ENCODE peak calls at places on chromosomes 12 and 14, in nine cellular contexts. Q is GM23338, S is endothelial cell of umbilical vein, H is breast epithelium, Z is sigmoid colon, A is transverse colon, R is SK-N-SH, O is spleen, M is HL-60. D is an unnamed sample.

GRCh38 chr12:62977419-62977818 is 42.5 kb upstream of the PPM1H start:
- DNase-seq in M (no peak), S (no peak), H (no peak), Q (no peak), Z (no peak), R (no peak), O (no peak), A (peak), D (no peak)

GRCh38 chr14:22010532-22011242 is 337.1 kb upstream of the OR4E1 start:
- DNase-seq in H (no peak), Z (no peak), A (no peak), R (no peak), O (no peak), S (no peak), M (no peak), Q (no peak), D (no peak)

GRCh38 chr12:123931686-123932321 is 40.8 kb downstream of the CCDC92 start:
- DNase-seq in A (no peak), M (no peak), R (no peak), Q (no peak), Z (no peak), O (no peak), H (no peak), S (no peak), D (no peak)

GRCh38 chr12:32444895-32445294 is 45.5 kb downstream of the FGD4 start:
- DNase-seq in Q (no peak), A (no peak), R (no peak), O (no peak), H (no peak), S (peak), M (no peak), Z (no peak), D (no peak)

GRCh38 chr12:2868986-2869385 is 8.0 kb downstream of the FOXM1 start:
- DNase-seq in Z (no peak), S (no peak), H (no peak), O (no peak), A (no peak), M (no peak), Q (no peak), R (no peak), D (no peak)

GRCh38 chr12:112018571-112019237 is 5.5 kb downstream of the ERP29 start:
- DNase-seq in R (no peak), Z (no peak), A (no peak), S (peak), H (no peak), M (no peak), Q (no peak), O (no peak), D (no peak)

GRCh38 chr12:96197503-96198272 is 3.5 kb downstream of the ELK3 start:
- DNase-seq in Z (no peak), Q (no peak), A (no peak), H (no peak), R (no peak), S (peak), O (no peak), M (no peak), D (no peak)

GRCh38 chr12:82696543-82696942 is 9.8 kb downstream of the TMTC2 start:
- DNase-seq in S (no peak), A (no peak), H (no peak), Z (no peak), Q (no peak), R (no peak), M (no peak), O (no peak), D (no peak)

GRCh38 chr12:24795699-24796385 is 153.1 kb downstream of the BCAT1 start:
- DNase-seq in O (no peak), A (no peak), Z (no peak), H (no peak), S (peak), R (no peak), Q (no peak), M (no peak), D (no peak)

GRCh38 chr12:87136330-87136976 is 880.3 kb upstream of the MGAT4C start:
- DNase-seq in M (no peak), A (no peak), Z (no peak), H (no peak), O (no peak), R (no peak), Q (no peak), S (no peak), D (no peak)

GRCh38 chr12:125187148-125187733 is 122.0 kb downstream of the AACS start:
- DNase-seq in R (no peak), H (no peak), M (no peak), A (no peak), S (no peak), O (no peak), Z (no peak), Q (peak), D (no peak)

GRCh38 chr12:39972119-39972518 is 133.8 kb downstream of the SLC2A13 start:
- DNase-seq in O (no peak), R (no peak), S (no peak), Z (no peak), H (no peak), Q (peak), M (peak), A (no peak), D (no peak)

GRCh38 chr12:113422030-113422900 is at the start of gene SDSL:
- DNase-seq in R (peak), S (peak), A (peak), Q (peak), Z (peak), M (peak), H (no peak), O (peak), D (no peak)

GRCh38 chr12:54051081-54051912 is 2.3 kb upstream of the HOXC4 start:
- DNase-seq in S (no peak), Q (no peak), A (no peak), O (peak), R (no peak), Z (no peak), M (no peak), H (no peak), D (no peak)

GRCh38 chr12:54054442-54055332 is 1.1 kb downstream of the HOXC4 start:
- DNase-seq in M (no peak), H (no peak), A (no peak), S (no peak), Q (no peak), Z (no peak), R (peak), O (no peak), D (no peak)

GRCh38 chr12:54053625-54054441 is at the start of gene HOXC4:
- DNase-seq in M (no peak), A (peak), Q (no peak), O (no peak), H (no peak), Z (no peak), R (peak), S (peak), D (no peak)

GRCh38 chr12:54051916-54052744 is 1.5 kb upstream of the HOXC4 start:
- DNase-seq in S (no peak), Z (no peak), A (no peak), M (no peak), O (peak), H (no peak), Q (no peak), R (peak), D (no peak)

GRCh38 chr12:54052745-54053624 is 650 bp upstream of the HOXC4 start:
- DNase-seq in R (peak), M (no peak), O (peak), Z (no peak), Q (no peak), S (no peak), A (no peak), H (no peak), D (no peak)
- TF ChIP-seq POLR2AphosphoS5 in R (peak), M (no peak), O (peak), Z (no peak), Q (no peak), S (no peak), A (no peak), H (no peak), D (no peak)

DNA sequence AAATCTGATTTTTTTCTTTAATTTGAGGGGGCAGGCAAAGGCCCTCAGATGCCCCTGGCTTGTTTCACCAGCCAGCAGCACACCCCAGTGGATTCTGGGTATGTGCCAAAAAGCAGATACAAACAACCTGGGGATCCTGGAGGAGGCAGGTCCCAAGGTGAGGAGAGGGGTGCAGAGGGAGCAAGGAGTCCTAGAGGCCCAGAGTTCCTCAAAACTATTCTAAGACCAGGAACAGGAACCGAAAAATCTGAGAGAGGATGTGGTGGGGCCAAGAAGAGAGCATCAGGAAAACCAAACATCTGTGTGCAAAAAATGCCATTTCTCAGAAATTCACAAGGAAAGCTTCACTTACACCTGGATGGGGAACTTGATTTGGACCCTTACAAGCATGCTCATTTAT is 8.2 kb downstream of the KCNA5 start:
- DNase-seq in Q (no peak), S (no peak), Z (no peak), R (no peak), O (no peak), A (no peak), H (no peak), M (no peak), D (no peak)
- H3K27ac ChIP-seq in Q (no peak), S (no peak), Z (no peak), R (no peak), O (no peak), A (no peak), H (no peak), M (no peak), D (no peak)

GRCh38 chr12:1595026-1595561 is 713 bp upstream of the FBXL14 start:
- DNase-seq in O (no peak), H (no peak), Z (peak), S (no peak), Q (no peak), R (no peak), A (peak), M (no peak), D (no peak)

GRCh38 chr12:1593232-1594044 is 943 bp downstream of the FBXL14 start:
- DNase-seq in M (no peak), O (peak), H (no peak), Z (peak), R (peak), Q (peak), S (peak), A (peak), D (no peak)

GRCh38 chr12:1594045-1594294 is 411 bp downstream of the FBXL14 start:
- DNase-seq in A (peak), Q (peak), M (peak), R (peak), Z (peak), O (peak), S (no peak), H (no peak), D (no peak)

GRCh38 chr12:1594295-1595025 is at the start of gene FBXL14:
- DNase-seq in H (peak), Q (peak), Z (peak), A (peak), S (peak), O (peak), M (peak), R (peak), D (no peak)

DNA sequence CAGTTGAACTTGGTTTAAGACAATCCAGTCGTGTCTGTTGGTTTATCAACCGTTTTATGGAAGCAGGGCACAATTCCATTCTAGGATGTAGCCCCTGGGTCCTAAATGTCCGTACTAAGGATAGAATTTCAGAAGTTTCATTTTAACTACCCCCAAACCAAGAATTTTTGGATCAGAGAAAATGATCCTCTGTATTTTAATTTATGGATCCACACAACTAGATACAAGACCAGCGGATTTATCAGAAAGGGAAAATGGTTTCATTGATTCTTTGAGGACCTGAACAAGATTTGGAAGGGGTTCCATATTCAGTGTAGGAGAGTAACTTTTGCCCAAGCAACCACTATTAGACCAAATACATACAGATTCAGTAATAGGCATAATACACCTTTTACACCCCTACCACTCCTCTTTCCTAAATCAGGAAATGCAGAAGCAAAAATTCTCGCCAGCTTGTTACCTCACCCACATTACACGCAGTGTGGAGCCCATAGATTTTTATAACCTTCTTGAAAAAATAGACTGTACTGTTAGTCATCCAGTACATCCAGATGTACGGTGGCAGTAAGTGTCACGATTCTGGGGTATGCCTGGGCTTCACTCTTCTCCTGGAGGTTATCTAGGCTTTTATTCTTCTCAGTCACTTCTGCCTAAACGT is 1.4 kb upstream of the FBXL14 start:
- DNase-seq in H (no peak), O (no peak), M (no peak), A (peak), Z (no peak), R (no peak), S (no peak), Q (no peak), D (no peak)
- H3K4me3 ChIP-seq in H (no peak), O (no peak), M (no peak), A (peak), Z (no peak), R (no peak), S (no peak), Q (peak), D (peak)

GRCh38 chr12:9349888-9350885 is 142.0 kb upstream of the PZP start:
- DNase-seq in R (no peak), M (no peak), H (no peak), S (no peak), Z (no peak), A (no peak), O (no peak), Q (no peak), D (no peak)
- TF ChIP-seq POLR2AphosphoS5 in R (no peak), M (no peak), H (no peak), S (no peak), Z (no peak), A (no peak), O (no peak), Q (no peak), D (no peak)

GRCh38 chr12:53756300-53757094 is 4.7 kb upstream of the CISTR start:
- DNase-seq in H (no peak), R (no peak), S (no peak), Z (no peak), A (no peak), O (no peak), M (no peak), Q (peak), D (no peak)

GRCh38 chr12:53754633-53755261 is 3.0 kb upstream of the CISTR start:
- DNase-seq in M (no peak), R (no peak), H (no peak), Q (no peak), A (no peak), S (no peak), Z (no peak), O (no peak), D (no peak)

GRCh38 chr12:53754196-53754595 is 2.4 kb upstream of the CISTR start:
- DNase-seq in R (no peak), Q (no peak), O (no peak), S (no peak), H (no peak), Z (no peak), M (no peak), A (no peak), D (no peak)

GRCh38 chr12:53757095-53757770 is 5.5 kb upstream of the CISTR start:
- DNase-seq in R (peak), O (peak), M (peak), S (peak), A (peak), Q (peak), H (peak), Z (peak), D (no peak)

DNA sequence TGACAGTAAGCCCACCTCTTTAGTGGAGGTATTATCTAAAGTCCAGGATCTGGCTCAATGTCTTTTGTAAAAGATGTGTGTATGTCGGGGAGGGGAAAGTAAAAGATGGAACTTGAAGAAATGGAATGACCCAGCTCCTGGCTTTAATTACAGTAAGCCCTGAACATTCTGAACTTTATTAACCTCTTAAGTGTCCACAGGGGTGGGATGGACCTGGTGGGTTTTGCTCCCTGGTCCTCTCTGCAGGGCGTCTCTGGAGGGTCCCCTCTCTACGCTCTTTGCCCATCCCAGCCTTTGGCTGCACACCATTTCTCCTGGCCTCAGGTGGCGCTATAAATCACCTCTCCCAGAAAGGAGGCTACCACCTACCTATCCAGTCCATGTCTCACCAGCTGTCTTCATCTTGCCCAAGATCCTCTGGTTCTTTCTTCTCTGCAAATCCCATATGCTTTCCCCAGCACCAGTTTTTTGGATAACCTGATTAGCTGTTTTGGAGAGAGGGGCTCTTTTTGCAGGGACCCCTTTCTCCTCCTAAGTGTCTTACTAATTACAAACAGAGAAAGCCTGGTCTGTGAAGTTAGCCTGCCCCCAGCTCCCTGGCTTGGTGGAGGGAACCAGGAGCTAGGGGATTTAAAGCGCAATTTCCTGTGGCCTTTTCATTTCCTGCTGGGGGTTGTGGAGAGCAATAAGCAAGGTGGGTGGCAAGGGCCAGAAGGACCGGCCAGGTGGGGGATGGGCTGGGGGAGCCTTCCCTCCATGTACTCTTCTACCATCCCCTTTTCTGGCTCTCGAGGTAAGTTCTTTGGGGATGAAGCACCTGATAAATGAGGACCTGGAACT is 3.9 kb upstream of the CISTR start:
- DNase-seq in H (no peak), S (no peak), M (no peak), Q (peak), Z (no peak), A (no peak), R (no peak), O (no peak), D (no peak)
- H3K27ac ChIP-seq in H (no peak), S (no peak), M (no peak), Q (peak), Z (no peak), A (no peak), R (no peak), O (no peak), D (no peak)

GRCh38 chr12:76558684-76559276 is 791 bp downstream of the OSBPL8 start:
- DNase-seq in M (peak), Q (peak), Z (peak), R (peak), O (peak), A (peak), H (peak), S (peak), D (peak)

GRCh38 chr12:76554411-76555225 is 5.0 kb downstream of the OSBPL8 start:
- DNase-seq in Q (no peak), Z (no peak), O (no peak), R (peak), A (no peak), M (no peak), S (no peak), H (no peak), D (no peak)

GRCh38 chr12:76556373-76556772 is 3.2 kb downstream of the OSBPL8 start:
- DNase-seq in O (no peak), H (no peak), M (no peak), R (no peak), Q (no peak), Z (no peak), S (peak), A (no peak), D (no peak)

GRCh38 chr12:76555226-76555767 is 4.3 kb downstream of the OSBPL8 start:
- DNase-seq in O (no peak), M (no peak), S (no peak), R (peak), Q (no peak), H (no peak), A (no peak), Z (no peak), D (no peak)

DNA sequence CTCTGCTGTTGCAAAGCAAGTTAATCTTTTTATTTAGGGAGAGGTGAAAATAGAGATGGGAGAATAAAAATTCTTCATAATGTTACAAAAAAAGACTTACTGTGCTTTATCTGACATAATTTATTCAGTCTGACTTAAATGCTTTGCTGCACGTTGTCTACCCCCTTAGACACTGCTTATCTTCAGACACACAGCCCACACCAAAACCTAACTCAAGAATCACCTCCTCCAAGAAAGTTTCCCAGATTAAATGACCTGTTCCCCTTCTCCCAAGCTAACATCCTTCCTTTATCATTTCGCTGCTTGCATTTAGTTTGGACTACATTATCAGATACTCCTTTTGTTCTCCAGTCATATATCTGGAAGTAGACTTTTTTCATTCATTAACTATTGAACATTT is 3.8 kb downstream of the OSBPL8 start:
- DNase-seq in Q (no peak), O (no peak), R (no peak), H (no peak), M (no peak), S (no peak), A (no peak), Z (no peak), D (no peak)
- H3K4me3 ChIP-seq in Q (no peak), O (no peak), R (no peak), H (no peak), M (no peak), S (no peak), A (no peak), Z (no peak), D (no peak)

GRCh38 chr14:68373124-68373646 is 419.7 kb downstream of the ZFP36L1 start:
- DNase-seq in A (no peak), Z (no peak), Q (no peak), M (no peak), S (no peak), H (no peak), O (no peak), R (no peak), D (no peak)

GRCh38 chr14:68374682-68375081 is 418.2 kb downstream of the ZFP36L1 start:
- DNase-seq in Q (no peak), M (no peak), Z (no peak), R (peak), S (no peak), O (no peak), H (no peak), A (no peak), D (no peak)

GRCh38 chr14:68369289-68369925 is 423.5 kb downstream of the ZFP36L1 start:
- DNase-seq in R (no peak), Z (no peak), H (no peak), O (no peak), S (no peak), Q (no peak), M (no peak), A (no peak), D (no peak)

GRCh38 chr14:68373847-68374582 is 418.9 kb downstream of the ZFP36L1 start:
- DNase-seq in A (no peak), O (no peak), R (no peak), Z (no peak), Q (no peak), H (no peak), M (no peak), S (no peak), D (no peak)

GRCh38 chr14:68372363-68372762 is 420.5 kb downstream of the ZFP36L1 start:
- DNase-seq in O (no peak), Q (peak), M (no peak), R (no peak), Z (no peak), A (no peak), S (no peak), H (no peak), D (no peak)
- TF ChIP-seq POLR2AphosphoS5 in O (no peak), Q (no peak), M (no peak), R (no peak), Z (no peak), A (no peak), S (no peak), H (no peak), D (no peak)

DNA sequence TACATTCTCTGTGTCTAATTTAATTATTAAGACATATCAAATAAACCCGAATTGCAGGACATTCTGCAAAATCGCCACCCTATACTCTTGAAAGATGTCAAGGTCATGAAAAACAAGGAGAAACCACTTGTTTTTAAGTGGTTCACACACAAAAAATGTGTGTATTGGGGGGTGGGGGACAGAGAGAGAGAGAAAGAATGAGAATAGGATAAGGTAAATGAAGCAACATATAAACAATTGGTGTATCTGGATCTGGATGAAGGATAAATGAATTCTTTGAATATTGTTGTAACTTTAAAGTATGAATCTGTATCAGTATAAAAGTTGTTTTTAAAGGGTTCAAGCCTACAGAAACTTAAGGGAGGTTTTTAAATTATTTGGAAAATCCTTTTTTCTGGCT is 72.1 kb downstream of the ARID2 start:
- DNase-seq in O (no peak), R (no peak), H (no peak), S (no peak), A (no peak), Z (no peak), M (no peak), Q (no peak), D (no peak)
- H3K27ac ChIP-seq in O (no peak), R (no peak), H (no peak), S (no peak), A (no peak), Z (no peak), M (no peak), Q (no peak), D (no peak)

D was measured in vagina.